ENCODE peak calls at places on chromosomes 1 and 21, in seven cellular contexts. I, L, R, C, V, N and Q are unnamed samples.
A peak's percentile ranks its signal among the peaks of the same experiment; 100 is the strongest.

GRCh38 chr1:17156108-17156507 is 36.9 kb upstream of the PADI2 start:
- DNase-seq in I (no peak), L (no peak), R (no peak), C (no peak), V (peak; percentile 14), N (no peak), Q (peak; percentile 57)

GRCh38 chr1:116311756-116312691 is 61.0 kb upstream of the ATP1A1 start:
- DNase-seq in I (peak; percentile 73), L (no peak), R (peak; percentile 58), C (no peak), V (no peak), N (peak; percentile 65), Q (no peak)

GRCh38 chr1:43437031-43437973 is 16.4 kb downstream of the HYI start:
- DNase-seq in I (no peak), L (no peak), R (no peak), C (no peak), V (no peak), N (no peak), Q (no peak)

GRCh38 chr1:19448491-19449439 is 36.6 kb downstream of the CAPZB start:
- DNase-seq in I (peak; percentile 83), L (no peak), R (peak; percentile 53), C (no peak), V (peak; percentile 94), N (peak; percentile 50), Q (no peak)

GRCh38 chr1:92329356-92330129 is 30.7 kb downstream of the RPAP2 start:
- DNase-seq in I (peak; percentile 69), L (no peak), R (no peak), C (no peak), V (peak; percentile 39), N (peak; percentile 41), Q (no peak)

GRCh38 chr1:160575112-160575664 is 4.1 kb downstream of the CD84 start:
- DNase-seq in I (no peak), L (peak; percentile 31), R (no peak), C (no peak), V (no peak), N (no peak), Q (no peak)

GRCh38 chr1:44013949-44014348 is 17.3 kb downstream of the SLC6A9 start:
- DNase-seq in I (no peak), L (no peak), R (no peak), C (no peak), V (no peak), N (no peak), Q (no peak)

GRCh38 chr1:226821719-226822085 is 48.7 kb upstream of the PSEN2 start:
- DNase-seq in I (no peak), L (no peak), R (no peak), C (no peak), V (peak; percentile 40), N (no peak), Q (no peak)

GRCh38 chr1:218353656-218354055 is 8.5 kb downstream of the TGFB2 start:
- DNase-seq in I (no peak), L (no peak), R (no peak), C (no peak), V (no peak), N (peak; percentile 25), Q (no peak)

GRCh38 chr1:2802421-2802961 is 998 bp upstream of the TTC34 start:
- DNase-seq in I (no peak), L (no peak), R (no peak), C (no peak), V (no peak), N (no peak), Q (no peak)

GRCh38 chr1:245172026-245172425 is 17.2 kb downstream of the KIF26B start:
- DNase-seq in I (no peak), L (no peak), R (no peak), C (no peak), V (peak; percentile 20), N (no peak), Q (no peak)

GRCh38 chr1:206655471-206655882 is 20.1 kb downstream of the DYRK3 start:
- DNase-seq in I (no peak), L (no peak), R (no peak), C (no peak), V (no peak), N (no peak), Q (no peak)

GRCh38 chr1:180623579-180624347 is 8.1 kb upstream of the XPR1 start:
- DNase-seq in I (peak; percentile 28), L (no peak), R (peak; percentile 62), C (no peak), V (peak; percentile 64), N (no peak), Q (no peak)

GRCh38 chr1:36863061-36863460 is 171.3 kb downstream of the GRIK3 start:
- DNase-seq in I (no peak), L (no peak), R (no peak), C (no peak), V (no peak), N (no peak), Q (no peak)

GRCh38 chr1:156559086-156559796 is 13.1 kb downstream of the IQGAP3 start:
- DNase-seq in I (no peak), L (no peak), R (no peak), C (no peak), V (no peak), N (no peak), Q (peak; percentile 73)

GRCh38 chr21:37266515-37267221 is 466 bp downstream of the VPS26C start:
- DNase-seq in I (peak; percentile 78), L (peak; percentile 79), R (peak; percentile 80), C (no peak), V (peak; percentile 69), N (no peak), Q (no peak)

GRCh38 chr1:206804156-206804737 is 32.0 kb upstream of the IL10 start:
- DNase-seq in I (peak; percentile 43), L (no peak), R (no peak), C (no peak), V (peak; percentile 50), N (no peak), Q (no peak)

GRCh38 chr1:89378001-89378400 is 14.1 kb downstream of the GBP6 start:
- DNase-seq in I (no peak), L (no peak), R (no peak), C (no peak), V (no peak), N (no peak), Q (no peak)
- H3K9me2 ChIP-seq in I (no peaks in the 10 kb centered on the region), L (no peaks in the 10 kb centered on the region), R (no peaks in the 10 kb centered on the region), C (no peaks in the 10 kb centered on the region), V (no peaks in the 10 kb centered on the region), N (no peaks in the 10 kb centered on the region), Q (no peaks in the 10 kb centered on the region)

DNA sequence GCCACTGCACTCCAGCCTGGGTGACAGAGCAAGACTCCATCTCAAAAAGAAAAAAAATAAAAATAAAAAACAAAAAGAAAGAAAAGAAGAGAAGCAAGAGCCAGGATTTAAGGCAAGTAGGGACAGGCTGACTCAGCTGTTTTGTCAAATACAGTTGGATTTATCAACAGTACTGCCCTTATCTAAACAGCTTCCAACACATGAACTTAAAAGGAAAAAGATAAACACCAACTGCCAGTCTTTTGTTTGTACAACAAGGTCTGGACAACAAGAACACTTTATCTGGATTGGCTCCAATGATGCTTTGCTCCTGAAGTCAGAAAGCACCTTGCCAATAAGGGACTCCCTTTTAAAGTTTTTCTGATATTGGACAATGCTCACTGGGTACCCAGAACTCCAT is 886.0 kb downstream of the ADGRL2 start:
- DNase-seq in I (no peak), L (no peak), R (no peak), C (no peak), V (no peak), N (no peak), Q (no peak)
- H3K9me3 ChIP-seq in I (no peaks in the 10 kb centered on the region), L (no peaks in the 10 kb centered on the region), R (peaks cover 4% of the 10 kb centered on the region), C (no peaks in the 10 kb centered on the region), V (no peaks in the 10 kb centered on the region), N (no peaks in the 10 kb centered on the region), Q (peaks cover 19% of the 10 kb centered on the region)

GRCh38 chr1:114043046-114043445 is 63.8 kb downstream of the OLFML3 start:
- DNase-seq in I (no peak), L (no peak), R (no peak), C (no peak), V (no peak), N (no peak), Q (no peak)
- H3K9me2 ChIP-seq in I (no peaks in the 10 kb centered on the region), L (no peaks in the 10 kb centered on the region), R (no peaks in the 10 kb centered on the region), C (no peaks in the 10 kb centered on the region), V (no peaks in the 10 kb centered on the region), N (no peaks in the 10 kb centered on the region), Q (no peaks in the 10 kb centered on the region)

GRCh38 chr1:85585845-85586244 is 5.3 kb downstream of the CCN1 start:
- DNase-seq in I (peak; percentile 42), L (no peak), R (no peak), C (no peak), V (peak; percentile 84), N (no peak), Q (no peak)
- H3K9me3 ChIP-seq in I (no peaks in the 10 kb centered on the region), L (no peaks in the 10 kb centered on the region), R (no peaks in the 10 kb centered on the region), C (no peaks in the 10 kb centered on the region), V (no peaks in the 10 kb centered on the region), N (peaks cover 3% of the 10 kb centered on the region), Q (no peaks in the 10 kb centered on the region)